ENCODE peak calls at places on chromosomes 16 and 17, in six cellular contexts. K is GM20000, E is ovary, G is cardiac muscle cell, U is fibroblast of lung, T is cardiac fibroblast. A is an unnamed sample.

GRCh38 chr16:50313596-50314483 is 47.5 kb downstream of the ADCY7 start:
- DNase-seq in K (no peak), E (peak; percentile 26), G (peak; percentile 88), U (no peak), T (peak; percentile 75), A (peak; percentile 66)

GRCh38 chr16:28494141-28494851 is at the start of gene APOBR:
- DNase-seq in K (peak; percentile 85), E (no peak), G (no peak), U (no peak), T (no peak), A (peak; percentile 97)

GRCh38 chr17:67068999-67069398 is 24.6 kb downstream of the CACNG1 start:
- DNase-seq in K (no peak), E (no peak), G (no peak), U (peak; percentile 2), T (no peak), A (no peak)

GRCh38 chr17:3710951-3711383 is 12.7 kb upstream of the HASPIN start:
- DNase-seq in K (peak; percentile 83), E (no peak), G (peak; percentile 60), U (peak; percentile 52), T (peak; percentile 82), A (peak; percentile 89)

GRCh38 chr16:88761830-88762229 is 23.2 kb downstream of the PIEZO1 start:
- DNase-seq in K (no peak), E (no peak), G (no peak), U (no peak), T (no peak), A (no peak)

GRCh38 chr16:46801428-46802049 is 29.4 kb downstream of the C16orf87 start:
- DNase-seq in K (no peak), E (no peak), G (peak; percentile 42), U (peak; percentile 43), T (peak; percentile 43), A (no peak)

GRCh38 chr16:10883004-10883403 is 6.0 kb downstream of the CIITA start:
- DNase-seq in K (no peak), E (no peak), G (no peak), U (no peak), T (no peak), A (no peak)

GRCh38 chr16:24670623-24671454 is 58.6 kb upstream of the TNRC6A start:
- DNase-seq in K (peak; percentile 38), E (peak; percentile 56), G (peak; percentile 79), U (peak; percentile 89), T (peak; percentile 86), A (peak; percentile 49)

GRCh38 chr17:70324031-70324430 is 154.7 kb downstream of the KCNJ2 start:
- DNase-seq in K (no peak), E (no peak), G (no peak), U (no peak), T (no peak), A (no peak)

GRCh38 chr17:10033982-10034381 is 128.9 kb upstream of the RCVRN start:
- DNase-seq in K (no peak), E (no peak), G (peak; percentile 46), U (peak; percentile 60), T (no peak), A (no peak)

GRCh38 chr17:55124730-55125129 is 140.0 kb upstream of the HLF start:
- DNase-seq in K (no peak), E (no peak), G (no peak), U (no peak), T (no peak), A (no peak)

GRCh38 chr17:72884066-72884465 is 208.4 kb downstream of the SLC39A11 start:
- DNase-seq in K (no peak), E (no peak), G (no peak), U (no peak), T (no peak), A (no peak)

GRCh38 chr16:48330133-48330846 is 54.9 kb downstream of the SIAH1 start:
- DNase-seq in K (no peak), E (no peak), G (no peak), U (peak; percentile 23), T (peak; percentile 24), A (no peak)

GRCh38 chr17:40678902-40679522 is 14.0 kb upstream of the KRT222 start:
- DNase-seq in K (no peak), E (no peak), G (no peak), U (no peak), T (no peak), A (peak; percentile 29)

GRCh38 chr16:31476305-31477219 is 4.6 kb downstream of the TGFB1I1 start:
- DNase-seq in K (peak; percentile 95), E (no peak), G (no peak), U (no peak), T (no peak), A (peak; percentile 94)

GRCh38 chr17:40978752-40979151 is 5.4 kb downstream of the KRT40 start:
- DNase-seq in K (no peak), E (no peak), G (no peak), U (no peak), T (no peak), A (no peak)

GRCh38 chr17:64081802-64082799 is 47.8 kb downstream of the ERN1 start:
- DNase-seq in K (no peak), E (no peak), G (peak; percentile 82), U (peak; percentile 86), T (peak; percentile 90), A (peak; percentile 63)

GRCh38 chr17:63772801-63773271 is 561 bp downstream of the CCDC47 start:
- DNase-seq in K (no peak), E (no peak), G (peak; percentile 32), U (peak; percentile 25), T (peak; percentile 43), A (no peak)

GRCh38 chr16:67436640-67437193 is 5.8 kb downstream of the HSD11B2 start:
- DNase-seq in K (no peak), E (peak; percentile 19), G (no peak), U (no peak), T (no peak), A (no peak)

GRCh38 chr17:41528959-41529353 is 848 bp upstream of the KRT19 start:
- DNase-seq in K (no peak), E (no peak), G (no peak), U (no peak), T (no peak), A (no peak)

GRCh38 chr17:58969156-58969555 is 137.5 kb downstream of the TRIM37 start:
- DNase-seq in K (peak; percentile 13), E (no peak), G (no peak), U (no peak), T (no peak), A (no peak)

GRCh38 chr17:6507535-6507934 is 48.8 kb downstream of the PITPNM3 start:
- DNase-seq in K (no peak), E (peak; percentile 49), G (peak; percentile 88), U (peak; percentile 55), T (peak; percentile 87), A (no peak)

GRCh38 chr16:55439101-55439690 is 39.8 kb upstream of the MMP2 start:
- DNase-seq in K (no peak), E (no peak), G (no peak), U (no peak), T (no peak), A (no peak)

GRCh38 chr16:57981636-57982035 is 10.7 kb upstream of the CNGB1 start:
- DNase-seq in K (no peak), E (no peak), G (no peak), U (no peak), T (no peak), A (no peak)

GRCh38 chr16:57976331-57976796 is 5.4 kb upstream of the CNGB1 start:
- DNase-seq in K (no peak), E (no peak), G (peak; percentile 58), U (no peak), T (no peak), A (no peak)

GRCh38 chr16:57982345-57982744 is 11.4 kb upstream of the CNGB1 start:
- DNase-seq in K (no peak), E (no peak), G (no peak), U (no peak), T (no peak), A (no peak)

GRCh38 chr16:57979006-57979585 is 8.2 kb upstream of the CNGB1 start:
- DNase-seq in K (no peak), E (no peak), G (no peak), U (no peak), T (no peak), A (no peak)

DNA sequence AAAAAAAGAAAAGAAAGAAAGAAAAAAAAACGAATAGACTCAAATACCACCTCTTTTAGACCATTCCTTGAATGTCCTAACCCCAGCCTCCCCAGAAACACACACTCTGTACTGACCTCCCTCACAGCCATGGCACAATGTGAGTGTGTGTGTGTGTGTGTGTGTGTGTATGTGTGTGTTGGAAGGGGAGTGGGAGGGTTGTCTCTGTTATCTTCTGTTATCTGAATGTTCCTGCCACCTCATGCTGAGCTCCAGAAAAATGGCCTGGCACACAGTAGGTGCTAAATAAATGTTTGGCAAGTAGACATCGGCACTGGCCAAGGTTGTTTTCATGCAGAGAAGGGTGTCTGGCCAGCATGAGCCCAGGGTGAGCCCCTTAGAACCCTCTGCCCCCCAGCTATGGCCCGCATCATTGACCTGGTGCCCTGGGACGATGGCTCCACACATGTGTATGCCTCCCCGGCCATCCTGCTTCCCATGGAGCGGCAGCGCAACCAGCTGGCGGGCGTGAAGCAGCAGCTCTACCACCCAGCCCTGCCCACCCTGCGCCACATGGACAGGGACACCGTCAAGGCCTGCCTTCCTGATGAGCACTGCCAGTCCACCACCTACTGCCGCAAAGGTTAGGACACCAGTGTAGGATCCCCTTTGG is 6.6 kb upstream of the CNGB1 start:
- DNase-seq in K (no peak), E (no peak), G (no peak), U (no peak), T (no peak), A (no peak)
- TF ChIP-seq CTCF in K (no peak), E (no peak), G (no peak), U (no peak), T (no peak), A (no peak)

DNA sequence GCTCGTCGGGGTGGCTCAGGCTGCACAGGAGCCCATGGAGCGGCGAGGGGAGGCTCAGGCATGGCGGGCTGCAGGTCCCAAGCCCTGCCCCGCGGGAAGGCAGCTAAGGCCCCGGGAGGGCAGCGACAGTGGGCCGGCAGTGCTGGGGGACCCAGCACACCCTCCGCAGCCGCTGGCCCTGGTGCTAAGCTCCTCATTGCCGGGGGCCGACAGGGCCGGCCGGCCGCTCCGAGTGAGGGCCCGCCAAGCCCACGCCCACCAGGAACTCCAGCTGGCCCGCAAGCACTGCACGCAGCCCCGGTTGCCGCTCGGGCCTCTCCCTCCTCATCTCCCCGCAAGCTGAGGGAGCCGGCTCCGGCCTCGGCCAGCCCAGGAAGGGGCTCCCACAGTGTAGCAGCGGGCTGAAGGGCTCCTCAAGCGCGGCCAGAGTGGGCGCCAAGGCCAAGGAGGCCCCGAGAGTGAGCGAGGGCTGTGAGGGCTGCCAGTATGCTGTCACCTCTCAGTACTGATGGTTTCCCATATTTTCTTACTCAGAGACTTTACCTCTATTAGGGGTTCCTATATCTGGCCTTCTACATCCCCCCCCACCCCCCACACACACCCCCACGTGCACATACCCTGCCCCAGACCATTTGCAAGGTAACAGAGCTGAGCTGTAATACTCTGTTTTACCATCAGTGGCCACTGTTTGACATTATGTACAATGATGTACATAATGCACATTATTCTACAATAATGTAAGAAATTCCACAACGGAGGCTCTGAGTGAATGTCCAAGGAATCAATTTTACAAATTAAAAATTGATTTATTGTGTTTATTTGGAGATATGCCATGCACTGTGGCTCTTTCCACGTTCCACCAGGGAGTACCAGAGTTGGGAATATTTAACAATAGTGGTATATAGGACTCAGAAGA is 3.7 kb upstream of the VAT1L start:
- DNase-seq in K (no peak), E (no peak), G (peak; percentile 17), U (no peak), T (peak; percentile 18), A (no peak)
- TF ChIP-seq CTCF in K (no peak), E (no peak), G (peak; percentile 30), U (no peak), T (peak; percentile 25), A (no peak)

GRCh38 chr16:16139806-16140205 is 83.5 kb downstream of the ABCC6 start:
- DNase-seq in K (no peak), E (no peak), G (no peak), U (no peak), T (no peak), A (no peak)
- TF ChIP-seq CTCF in K (no peak), E (no peak), G (no peak), U (no peak), T (no peak), A (no peak)

GRCh38 chr17:81927653-81928496 is at the start of gene MAFG:
- DNase-seq in K (peak; percentile 100), E (peak; percentile 96), G (peak; percentile 97), U (peak; percentile 93), T (peak; percentile 95), A (peak; percentile 93)
- TF ChIP-seq CTCF in K (peak; percentile 72), E (peak; percentile 33), G (peak; percentile 43), U (peak; percentile 37), T (peak; percentile 15), A (peak; percentile 65)

A was measured in activated CD8-positive, alpha-beta T cell treated with anti-CD3 and anti-CD28 coated beads for 36 hours.